ENCODE peak calls at places on chromosomes 16 and 17, in nine cellular contexts. A is GM10248, P is GM12891, F is epithelial cell of esophagus, B is HEK293T, H is neural progenitor cell, I is NCI-H2081, C is left cardiac atrium, G is endothelial cell. Z is an unnamed sample.
A peak's percentile ranks its signal among the peaks of the same experiment; 100 is the strongest.

GRCh38 chr17:14621826-14622621 is 321.1 kb downstream of the HS3ST3B1 start:
- DNase-seq in I (no peak), A (no peak), H (no peak), G (no peak), C (no peak), P (no peak), F (peak; percentile 67), B (no peak), Z (no peak)

GRCh38 chr17:8602679-8603078 is 27.8 kb downstream of the MYH10 start:
- DNase-seq in B (no peak), C (no peak), P (no peak), I (no peak), A (no peak), F (no peak), H (no peak), G (no peak), Z (no peak)

GRCh38 chr16:31487076-31487719 is 4.3 kb downstream of the SLC5A2 start:
- DNase-seq in C (no peak), H (peak; percentile 23), G (no peak), F (no peak), B (no peak), A (no peak), I (no peak), P (no peak), Z (no peak)

GRCh38 chr17:3810019-3810418 is 9.0 kb upstream of the ITGAE start:
- DNase-seq in F (no peak), P (no peak), B (no peak), G (no peak), A (no peak), H (no peak), I (no peak), C (no peak), Z (no peak)

GRCh38 chr16:67399218-67399733 is 6.0 kb upstream of the TPPP3 start:
- DNase-seq in F (peak; percentile 36), B (no peak), G (peak; percentile 83), P (peak; percentile 87), C (peak; percentile 62), H (peak; percentile 90), I (no peak), A (peak; percentile 85), Z (peak; percentile 92)

GRCh38 chr16:66701516-66701915 is 5.0 kb upstream of the CMTM4 start:
- DNase-seq in P (no peak), A (no peak), H (no peak), B (no peak), C (no peak), F (peak; percentile 27), G (no peak), I (no peak), Z (no peak)

GRCh38 chr16:16938009-16938408 is 532.8 kb downstream of the XYLT1 start:
- DNase-seq in I (no peak), P (no peak), C (no peak), F (no peak), G (no peak), H (no peak), B (no peak), A (no peak), Z (peak; percentile 59)

GRCh38 chr16:78363843-78364242 is 264.4 kb downstream of the WWOX start:
- DNase-seq in B (no peak), P (no peak), I (no peak), A (no peak), F (no peak), H (no peak), G (no peak), C (no peak), Z (peak; percentile 53)

GRCh38 chr17:82864721-82865240 is 25.0 kb upstream of the ZNF750 start:
- DNase-seq in I (peak; percentile 81), B (no peak), A (no peak), C (no peak), P (no peak), G (no peak), F (peak; percentile 24), H (no peak), Z (no peak)

GRCh38 chr17:50817142-50817751 is 18.1 kb upstream of the WFIKKN2 start:
- DNase-seq in A (peak; percentile 71), B (peak; percentile 79), I (no peak), F (no peak), H (peak; percentile 76), P (no peak), G (peak; percentile 50), C (peak; percentile 67), Z (peak; percentile 83)

GRCh38 chr16:3999890-4000325 is 116.3 kb downstream of the ADCY9 start:
- DNase-seq in P (no peak), B (no peak), I (no peak), A (no peak), C (no peak), G (no peak), F (no peak), H (no peak), Z (no peak)

GRCh38 chr17:45341389-45342158 is 24.8 kb upstream of the MAP3K14 start:
- DNase-seq in G (peak; percentile 67), B (peak; percentile 73), H (peak; percentile 74), P (no peak), F (peak; percentile 59), I (peak; percentile 32), A (no peak), C (peak; percentile 86), Z (peak; percentile 99)

GRCh38 chr16:1288813-1289479 is 20.5 kb upstream of the UBE2I start:
- DNase-seq in H (peak; percentile 49), P (no peak), I (peak; percentile 59), A (no peak), C (no peak), B (no peak), F (no peak), G (no peak), Z (peak; percentile 89)

GRCh38 chr16:77359065-77359502 is 75.8 kb downstream of the ADAMTS18 start:
- DNase-seq in P (no peak), F (peak; percentile 75), A (no peak), G (no peak), H (peak; percentile 52), C (no peak), I (peak; percentile 40), B (no peak), Z (no peak)

Z was measured in endodermal cell.